ENCODE peak calls at places on chromosomes 6 and 20, in nine cellular contexts. M is T-helper 2 cell; U is Calu3; K is anterior cingulate cortex; B is GM13977; O is NCI-H1436; G is activated CD4-positive, alpha-beta T cell treated with anti-CD3 and anti-CD28 coated beads, Interleukin-2, amount 50 U/mL, for 4 hours; S is body of pancreas; T is non-pigmented ciliary epithelial cell. I is an unnamed sample.

GRCh38 chr20:47540443-47541354 is 39.0 kb downstream of the NCOA3 start:
- DNase-seq in B (peak), G (no peak), O (no peak), K (no peak), M (no peak), U (peak), T (no peak), S (no peak), I (peak)

GRCh38 chr6:11331136-11331535 is 98.7 kb upstream of the NEDD9 start:
- DNase-seq in B (no peak), T (no peak), M (no peak), U (no peak), O (no peak), G (no peak), K (no peak), S (no peak), I (no peak)

GRCh38 chr20:43492101-43492500 is 15.4 kb upstream of the L3MBTL1 start:
- DNase-seq in B (peak), U (no peak), G (no peak), T (peak), O (no peak), K (no peak), S (no peak), M (no peak), I (peak)

GRCh38 chr6:135583256-135583758 is 85.8 kb upstream of the AHI1 start:
- DNase-seq in S (no peak), K (no peak), B (no peak), M (no peak), T (no peak), O (no peak), G (no peak), U (no peak), I (no peak)

GRCh38 chr6:33014841-33015634 is 5.6 kb upstream of the HLA-DOA start:
- DNase-seq in S (peak), K (no peak), G (peak), M (no peak), O (peak), B (peak), T (peak), U (peak), I (peak)

GRCh38 chr6:144158133-144158532 is 7.8 kb downstream of the STX11 start:
- DNase-seq in M (no peak), S (peak), O (no peak), B (no peak), T (peak), G (no peak), U (no peak), K (no peak), I (no peak)

GRCh38 chr6:27161946-27162603 is 85.4 kb upstream of the PRSS16 start:
- DNase-seq in U (peak), K (peak), T (no peak), M (no peak), G (no peak), O (peak), B (no peak), S (peak), I (no peak)

GRCh38 chr6:15948930-15949900 is 179.7 kb upstream of the MYLIP start:
- DNase-seq in U (peak), K (no peak), O (peak), M (no peak), B (no peak), T (no peak), G (no peak), S (peak), I (no peak)

GRCh38 chr6:17836298-17836697 is 129.6 kb upstream of the NUP153 start:
- DNase-seq in T (no peak), B (no peak), K (no peak), U (no peak), S (no peak), O (no peak), M (no peak), G (no peak), I (no peak)

GRCh38 chr20:931401-931800 is 15.3 kb upstream of the ANGPT4 start:
- DNase-seq in G (no peak), S (no peak), M (no peak), T (no peak), B (no peak), K (no peak), U (no peak), O (no peak), I (no peak)

GRCh38 chr20:19274412-19275015 is 62.1 kb downstream of the SLC24A3 start:
- DNase-seq in O (no peak), K (no peak), M (no peak), S (peak), T (no peak), B (no peak), G (no peak), U (no peak), I (no peak)

GRCh38 chr6:79391511-79391910 is 145.7 kb downstream of the LCA5 start:
- DNase-seq in K (no peak), S (no peak), M (no peak), G (no peak), O (no peak), T (no peak), U (no peak), B (no peak), I (no peak)

GRCh38 chr6:140586426-140587061 is 1212.1 kb upstream of the CITED2 start:
- DNase-seq in B (peak), S (no peak), O (no peak), T (no peak), G (no peak), K (no peak), U (no peak), M (no peak), I (peak)

GRCh38 chr6:22108199-22108598 is 188.6 kb downstream of the PRL start:
- DNase-seq in T (no peak), O (no peak), M (no peak), B (no peak), S (no peak), K (no peak), G (no peak), U (no peak), I (no peak)

GRCh38 chr6:146913842-146914562 is 290.2 kb upstream of the STXBP5 start:
- DNase-seq in K (peak), T (peak), O (no peak), U (peak), B (no peak), G (no peak), S (peak), M (no peak), I (no peak)

GRCh38 chr20:42308980-42309524 is 690.9 kb upstream of the CHD6 start:
- DNase-seq in K (no peak), U (no peak), B (no peak), S (no peak), M (no peak), O (peak), T (no peak), G (no peak), I (no peak)

GRCh38 chr6:155349129-155349528 is 34.8 kb upstream of the TFB1M start:
- DNase-seq in S (no peak), G (no peak), U (no peak), T (no peak), M (no peak), O (no peak), B (no peak), K (no peak), I (no peak)

GRCh38 chr6:39698789-39699188 is 26.4 kb downstream of the KIF6 start:
- DNase-seq in O (no peak), B (no peak), S (no peak), U (no peak), T (no peak), M (no peak), K (no peak), G (no peak), I (no peak)

GRCh38 chr6:156752666-156753301 is 24.4 kb upstream of the ARID1B start:
- DNase-seq in K (no peak), O (no peak), G (no peak), T (no peak), B (peak), S (peak), U (peak), M (no peak), I (peak)

GRCh38 chr6:30781697-30782424 is 37.5 kb upstream of the IER3 start:
- DNase-seq in B (no peak), K (peak), O (peak), G (peak), U (peak), S (peak), T (peak), M (no peak), I (no peak)

GRCh38 chr20:4502756-4503155 is 219.0 kb upstream of the PRND start:
- DNase-seq in T (no peak), K (no peak), B (no peak), U (no peak), M (no peak), S (no peak), O (no peak), G (no peak), I (no peak)

GRCh38 chr6:80643881-80644280 is 537.4 kb downstream of the BCKDHB start:
- DNase-seq in G (no peak), T (no peak), K (no peak), M (no peak), O (no peak), U (no peak), S (no peak), B (no peak), I (no peak)

GRCh38 chr6:84762220-84762940 is 2.0 kb downstream of the TBX18 start:
- DNase-seq in G (no peak), M (no peak), K (no peak), B (no peak), S (peak), O (no peak), T (no peak), U (peak), I (no peak)

GRCh38 chr20:23528867-23529431 is 38.0 kb downstream of the CST8 start:
- DNase-seq in S (no peak), G (no peak), T (no peak), B (no peak), M (no peak), O (no peak), K (no peak), U (no peak), I (no peak)

GRCh38 chr6:82576284-82576683 is 212.7 kb downstream of the TPBG start:
- DNase-seq in B (no peak), T (no peak), S (no peak), O (no peak), K (no peak), U (no peak), G (no peak), M (no peak), I (no peak)

GRCh38 chr6:36946526-36946925 is 8.0 kb upstream of the PI16 start:
- DNase-seq in O (no peak), K (no peak), S (no peak), M (no peak), B (no peak), G (no peak), T (no peak), U (no peak), I (no peak)

GRCh38 chr20:64065973-64066341 is 3.0 kb downstream of the TCEA2 start:
- DNase-seq in K (no peak), M (peak), T (peak), B (peak), S (no peak), G (no peak), O (no peak), U (peak), I (peak)

I was measured in GM10248.